ENCODE peak calls at places on chromosomes 3 and 15, in nine cellular contexts. B is amniotic stem cell; L is stimulated activated CD8-positive, alpha-beta memory T cell treated with anti-CD3 and anti-CD28 coated beads, Interleukin-4, amount 100 ng/mL, for 48 hours; Z is NCI-H748 treated with DMSO at 0.1 percent for 48 hours; J is activated CD4-positive, alpha-beta T cell treated with anti-CD3 and anti-CD28 coated beads, Interleukin-2, amount 50 U/mL, for 24 hours; K is Daoy; T is T-helper 17 cell; C is ureter; R is right atrium auricular region. Y is an unnamed sample.

GRCh38 chr15:52076889-52077781 is 35.4 kb downstream of the BCL2L10 start:
- DNase-seq in B (peak; percentile 13), L (peak; percentile 40), Z (no peak), J (no peak), K (peak; percentile 95), T (no peak), C (no peak), R (no peak), Y (peak; percentile 99)

GRCh38 chr3:187619461-187619860 is 50.7 kb downstream of the SST start:
- DNase-seq in B (no peak), L (no peak), Z (no peak), J (no peak), K (no peak), T (no peak), C (no peak), R (no peak), Y (no peak)

GRCh38 chr3:150755902-150756301 is 7.1 kb downstream of the SIAH2 start:
- DNase-seq in B (no peak), L (no peak), Z (no peak), J (no peak), K (no peak), T (no peak), C (no peak), R (no peak), Y (no peak)

GRCh38 chr3:8987673-8988655 is 24.7 kb upstream of the RAD18 start:
- DNase-seq in B (no peak), L (peak; percentile 79), Z (peak; percentile 17), J (peak; percentile 58), K (peak; percentile 51), T (no peak), C (peak; percentile 65), R (peak; percentile 73), Y (peak; percentile 50)

GRCh38 chr15:73951044-73951561 is 24.8 kb downstream of the LOXL1 start:
- DNase-seq in B (peak; percentile 74), L (peak; percentile 81), Z (no peak), J (peak; percentile 49), K (peak; percentile 89), T (peak; percentile 55), C (peak; percentile 89), R (peak; percentile 96), Y (peak; percentile 78)

GRCh38 chr15:72306211-72306785 is 13.7 kb downstream of the CELF6 start:
- DNase-seq in B (no peak), L (peak; percentile 39), Z (peak; percentile 31), J (no peak), K (peak; percentile 13), T (no peak), C (no peak), R (no peak), Y (no peak)

GRCh38 chr15:63473999-63474809 is 30.2 kb upstream of the USP3 start:
- DNase-seq in B (no peak), L (peak; percentile 69), Z (no peak), J (peak; percentile 61), K (peak; percentile 74), T (no peak), C (no peak), R (no peak), Y (peak; percentile 90)

GRCh38 chr3:151047636-151048035 is 37.8 kb upstream of the MED12L start:
- DNase-seq in B (no peak), L (no peak), Z (no peak), J (no peak), K (peak; percentile 13), T (no peak), C (no peak), R (no peak), Y (peak; percentile 15)

GRCh38 chr15:87267798-87268197 is 988.7 kb downstream of the NTRK3 start:
- DNase-seq in B (no peak), L (no peak), Z (no peak), J (no peak), K (peak; percentile 40), T (no peak), C (no peak), R (no peak), Y (peak; percentile 94)

GRCh38 chr15:65638681-65639089 is 16.9 kb downstream of the SLC24A1 start:
- DNase-seq in B (peak; percentile 57), L (peak; percentile 29), Z (peak; percentile 29), J (peak; percentile 35), K (peak; percentile 72), T (no peak), C (peak; percentile 47), R (no peak), Y (peak; percentile 71)

GRCh38 chr15:70118599-70118998 is 20.9 kb upstream of the TLE3 start:
- DNase-seq in B (no peak), L (no peak), Z (no peak), J (no peak), K (no peak), T (no peak), C (no peak), R (no peak), Y (no peak)

GRCh38 chr15:100291106-100291505 is 50.7 kb downstream of the ADAMTS17 start:
- DNase-seq in B (no peak), L (no peak), Z (no peak), J (no peak), K (peak; percentile 39), T (no peak), C (no peak), R (no peak), Y (peak; percentile 78)

GRCh38 chr3:44252332-44252731 is 10.6 kb downstream of the TOPAZ1 start:
- DNase-seq in B (no peak), L (no peak), Z (no peak), J (no peak), K (no peak), T (no peak), C (no peak), R (no peak), Y (no peak)

GRCh38 chr3:198030125-198030524 is 70.1 kb downstream of the LMLN start:
- DNase-seq in B (no peak), L (no peak), Z (no peak), J (no peak), K (no peak), T (no peak), C (no peak), R (no peak), Y (no peak)

GRCh38 chr3:196219194-196219969 is 3.0 kb downstream of the SLC51A start:
- DNase-seq in B (peak; percentile 80), L (peak; percentile 64), Z (peak; percentile 29), J (peak; percentile 67), K (peak; percentile 72), T (no peak), C (no peak), R (peak; percentile 78), Y (peak; percentile 90)

GRCh38 chr15:98321916-98322315 is 326.4 kb upstream of the IGF1R start:
- DNase-seq in B (no peak), L (no peak), Z (no peak), J (no peak), K (peak; percentile 16), T (no peak), C (no peak), R (no peak), Y (peak; percentile 80)

GRCh38 chr15:78298983-78299301 is 467 bp downstream of the SKIC8 start:
- DNase-seq in B (no peak), L (no peak), Z (no peak), J (no peak), K (no peak), T (no peak), C (no peak), R (no peak), Y (no peak)

GRCh38 chr15:22226034-22226790 is 145.9 kb downstream of the OR4M2 start:
- DNase-seq in B (no peak), L (no peak), Z (no peak), J (no peak), K (no peak), T (no peak), C (no peak), R (no peak), Y (no peak)

GRCh38 chr3:189985938-189986337 is 134.8 kb downstream of the P3H2 start:
- DNase-seq in B (no peak), L (no peak), Z (no peak), J (no peak), K (no peak), T (no peak), C (no peak), R (no peak), Y (no peak)

GRCh38 chr15:76190767-76191538 is 120.3 kb downstream of the ETFA start:
- DNase-seq in B (peak; percentile 62), L (peak; percentile 88), Z (peak; percentile 30), J (peak; percentile 59), K (peak; percentile 79), T (peak; percentile 52), C (peak; percentile 83), R (peak; percentile 82), Y (peak; percentile 61)

GRCh38 chr3:139534992-139535879 is 4.3 kb downstream of the RBP1 start:
- DNase-seq in B (no peak), L (no peak), Z (no peak), J (no peak), K (peak; percentile 89), T (no peak), C (peak; percentile 74), R (peak; percentile 91), Y (peak; percentile 50)

GRCh38 chr3:190044142-190044541 is 76.6 kb downstream of the P3H2 start:
- DNase-seq in B (no peak), L (no peak), Z (no peak), J (no peak), K (no peak), T (no peak), C (no peak), R (no peak), Y (peak; percentile 24)

GRCh38 chr3:72888546-72889309 is 882 bp downstream of the GXYLT2 start:
- DNase-seq in B (no peak), L (no peak), Z (peak; percentile 6), J (no peak), K (no peak), T (no peak), C (no peak), R (no peak), Y (peak; percentile 23)

GRCh38 chr15:78282324-78282723 is 17.1 kb downstream of the SKIC8 start:
- DNase-seq in B (no peak), L (no peak), Z (no peak), J (no peak), K (no peak), T (no peak), C (no peak), R (no peak), Y (no peak)

GRCh38 chr15:101035611-101036010 is 116.5 kb downstream of the LRRK1 start:
- DNase-seq in B (no peak), L (no peak), Z (no peak), J (no peak), K (no peak), T (no peak), C (no peak), R (no peak), Y (no peak)

GRCh38 chr15:101652783-101653430 is 726 bp upstream of the TM2D3 start:
- DNase-seq in B (no peak), L (no peak), Z (no peak), J (peak; percentile 3), K (no peak), T (no peak), C (no peak), R (no peak), Y (peak; percentile 13)

GRCh38 chr3:28243424-28244106 is 2.1 kb downstream of the CMC1 start:
- DNase-seq in B (no peak), L (no peak), Z (no peak), J (no peak), K (no peak), T (no peak), C (no peak), R (no peak), Y (no peak)

GRCh38 chr3:158748237-158748828 is 16.1 kb upstream of the RARRES1 start:
- DNase-seq in B (no peak), L (no peak), Z (no peak), J (no peak), K (no peak), T (no peak), C (peak; percentile 54), R (no peak), Y (no peak)

GRCh38 chr3:119529883-119530282 is 29.5 kb downstream of the CD80 start:
- DNase-seq in B (peak; percentile 2), L (no peak), Z (no peak), J (no peak), K (no peak), T (no peak), C (no peak), R (no peak), Y (peak; percentile 1)

GRCh38 chr15:89457086-89457485 is 39.3 kb downstream of the RHCG start:
- DNase-seq in B (no peak), L (no peak), Z (no peak), J (no peak), K (peak; percentile 39), T (no peak), C (no peak), R (no peak), Y (peak; percentile 46)

GRCh38 chr3:187667526-187667925 is 2.7 kb downstream of the SST start:
- DNase-seq in B (no peak), L (no peak), Z (peak; percentile 15), J (no peak), K (no peak), T (no peak), C (no peak), R (no peak), Y (no peak)

Y was measured in mammary epithelial cell.